ENCODE peak calls at places on chromosomes 1 and 21, in five cellular contexts. K is fibroblast of the aortic adventitia; S is effector CD8-positive, alpha-beta T cell; M is stimulated activated naive CD8-positive, alpha-beta T cell treated with anti-CD3 and anti-CD28 coated beads, Interleukin-15, Interleukin-2, amounts not matched to agents 100 U/mL and 50 U/mL, for 24 hours; V is aorta. X is an unnamed sample.

GRCh38 chr1:112033422-112034120 is 44.1 kb upstream of the KCND3 start:
- DNase-seq in K (no peak), S (no peak), M (no peak), V (no peak), X (no peak)

GRCh38 chr1:245585252-245585959 is 430.6 kb downstream of the KIF26B start:
- DNase-seq in K (peak), S (no peak), M (no peak), V (no peak), X (no peak)

GRCh38 chr1:232844791-232845190 is 39.6 kb downstream of the MAP10 start:
- DNase-seq in K (peak), S (no peak), M (no peak), V (no peak), X (no peak)

GRCh38 chr21:25456672-25457071 is 150.6 kb downstream of the MRPL39 start:
- DNase-seq in K (no peak), S (no peak), M (peak), V (no peak), X (no peak)

GRCh38 chr1:109298666-109299086 is 8.1 kb downstream of the MYBPHL start:
- DNase-seq in K (no peak), S (no peak), M (peak), V (no peak), X (peak)

GRCh38 chr1:32925360-32926142 is 24.4 kb upstream of the TMEM54 start:
- DNase-seq in K (no peak), S (no peak), M (no peak), V (no peak), X (no peak)

GRCh38 chr21:38869946-38870345 is 64.2 kb downstream of the ETS2 start:
- DNase-seq in K (peak), S (no peak), M (no peak), V (no peak), X (no peak)

GRCh38 chr1:3926956-3927355 is 26.9 kb upstream of the C1orf174 start:
- DNase-seq in K (no peak), S (no peak), M (no peak), V (no peak), X (no peak)

GRCh38 chr1:88741413-88741812 is 57.3 kb downstream of the PKN2 start:
- DNase-seq in K (peak), S (no peak), M (no peak), V (no peak), X (no peak)

GRCh38 chr1:94438692-94439276 is 20.6 kb downstream of the ABCD3 start:
- DNase-seq in K (no peak), S (no peak), M (no peak), V (no peak), X (no peak)

GRCh38 chr1:74498901-74499300 is 13.5 kb downstream of the LRRC53 start:
- DNase-seq in K (no peak), S (no peak), M (no peak), V (no peak), X (no peak)

GRCh38 chr21:42539342-42539741 is 25.7 kb downstream of the SLC37A1 start:
- DNase-seq in K (no peak), S (no peak), M (no peak), V (peak), X (no peak)

GRCh38 chr1:160096491-160097116 is 1.8 kb downstream of the IGSF8 start:
- DNase-seq in K (peak), S (no peak), M (no peak), V (no peak), X (no peak)